ENCODE peak calls at places on chromosomes 7 and 10, in nine cellular contexts. G is endothelial cell, X is fibroblast of lung, Z is brain microvascular endothelial cell, U is neural progenitor cell, P is GM12865, D is astrocyte of the spinal cord, V is GM13977, J is mesothelial cell of epicardium. O is an unnamed sample.
A peak's percentile ranks its signal among the peaks of the same experiment; 100 is the strongest.

GRCh38 chr7:44066494-44067063 is 1.2 kb upstream of the PGAM2 start:
- DNase-seq in G (no peak), X (no peak), Z (no peak), U (no peak), P (no peak), D (no peak), V (no peak), J (no peak), O (no peak)

GRCh38 chr7:26035552-26035951 is 116.4 kb upstream of the NFE2L3 start:
- DNase-seq in G (no peak), X (no peak), Z (no peak), U (no peak), P (no peak), D (no peak), V (no peak), J (no peak), O (no peak)

GRCh38 chr10:77877461-77878344 is 48.9 kb downstream of the DLG5 start:
- DNase-seq in G (peak; percentile 70), X (peak; percentile 76), Z (peak; percentile 44), U (peak; percentile 80), P (peak; percentile 61), D (peak; percentile 76), V (peak; percentile 46), J (no peak), O (peak; percentile 22)

GRCh38 chr10:105017116-105017515 is 376.0 kb downstream of the SORCS3 start:
- DNase-seq in G (no peak), X (no peak), Z (no peak), U (no peak), P (no peak), D (peak; percentile 67), V (no peak), J (no peak), O (no peak)

GRCh38 chr10:103145046-103145445 is 48.0 kb downstream of the NT5C2 start:
- DNase-seq in G (no peak), X (peak; percentile 71), Z (peak; percentile 43), U (no peak), P (no peak), D (peak; percentile 60), V (no peak), J (no peak), O (no peak)

GRCh38 chr10:4059471-4060138 is 274.6 kb upstream of the KLF6 start:
- DNase-seq in G (no peak), X (no peak), Z (no peak), U (no peak), P (no peak), D (no peak), V (no peak), J (no peak), O (no peak)

GRCh38 chr10:79347226-79347893 is at the start of gene PPIF:
- DNase-seq in G (peak; percentile 98), X (peak; percentile 90), Z (peak; percentile 92), U (peak; percentile 96), P (peak; percentile 96), D (peak; percentile 93), V (peak; percentile 94), J (peak; percentile 96), O (peak; percentile 95)

GRCh38 chr10:107548301-107548700 is 383.8 kb upstream of the SORCS1 start:
- DNase-seq in G (no peak), X (no peak), Z (no peak), U (peak; percentile 25), P (no peak), D (no peak), V (no peak), J (no peak), O (no peak)

GRCh38 chr7:134457166-134457565 is 1.7 kb downstream of the AKR1B1 start:
- DNase-seq in G (no peak), X (peak; percentile 70), Z (no peak), U (no peak), P (no peak), D (no peak), V (no peak), J (no peak), O (no peak)

GRCh38 chr7:134460000-134460399 is 1.1 kb upstream of the AKR1B1 start:
- DNase-seq in G (no peak), X (peak; percentile 33), Z (no peak), U (no peak), P (no peak), D (no peak), V (no peak), J (no peak), O (no peak)

GRCh38 chr7:134461921-134462320 is 3.0 kb upstream of the AKR1B1 start:
- DNase-seq in G (no peak), X (no peak), Z (no peak), U (no peak), P (no peak), D (no peak), V (no peak), J (no peak), O (no peak)

GRCh38 chr7:134458341-134458805 is 527 bp downstream of the AKR1B1 start:
- DNase-seq in G (peak; percentile 68), X (peak; percentile 41), Z (no peak), U (peak; percentile 82), P (peak; percentile 72), D (peak; percentile 44), V (peak; percentile 75), J (peak; percentile 65), O (peak; percentile 60)

DNA sequence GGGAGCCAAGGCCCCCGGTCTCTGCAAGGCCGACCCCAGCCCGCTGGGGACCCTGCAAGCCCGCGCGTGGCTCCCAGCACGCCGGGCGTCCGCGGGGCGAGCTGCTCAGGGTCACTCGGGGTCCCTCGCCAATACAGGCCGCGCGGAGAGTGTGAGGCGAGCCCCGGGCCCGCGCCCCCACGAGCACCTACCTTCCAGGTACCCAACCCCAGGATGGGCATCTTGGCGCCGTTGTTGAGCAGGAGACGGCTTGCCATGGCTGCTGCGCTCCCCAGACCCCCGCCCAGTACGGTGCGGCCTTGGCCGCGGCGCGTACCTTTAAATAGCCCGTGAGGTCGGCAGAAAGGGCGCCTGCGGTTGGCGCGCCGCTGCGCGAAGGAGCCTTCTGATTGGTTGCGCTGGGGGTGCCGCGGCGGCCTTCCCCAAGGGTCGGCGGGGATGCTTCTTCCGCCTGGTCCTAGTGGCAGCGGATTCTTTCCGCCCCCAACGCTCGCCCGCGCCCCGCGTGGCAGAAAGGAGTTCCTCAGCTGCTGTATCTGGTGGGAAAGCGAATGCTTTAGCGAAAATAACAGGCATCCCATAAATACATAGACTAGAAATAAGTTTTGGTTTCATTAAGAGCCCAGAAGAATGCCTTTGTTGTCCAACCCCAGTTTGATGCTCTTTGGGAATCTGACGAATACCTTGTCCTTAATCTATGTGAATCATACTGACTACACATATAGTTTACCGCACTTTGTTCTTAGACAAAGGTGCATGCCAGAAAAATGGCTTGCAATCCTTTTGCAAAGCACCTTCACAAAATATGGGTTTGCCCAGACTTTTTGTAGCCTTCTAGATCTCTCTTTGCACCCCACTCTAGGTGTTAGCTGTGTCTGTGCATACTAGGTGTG is at the start of gene AKR1B1:
- DNase-seq in G (peak; percentile 92), X (peak; percentile 92), Z (peak; percentile 82), U (peak; percentile 95), P (peak; percentile 96), D (peak; percentile 91), V (peak; percentile 96), J (peak; percentile 86), O (peak; percentile 86)
- TF ChIP-seq CTCF in G (no peak), X (peak; percentile 68), Z (peak; percentile 74), U (peak; percentile 59), P (peak; percentile 70), D (peak; percentile 76), V (peak; percentile 69), J (no peak), O (peak; percentile 65)

GRCh38 chr7:158781217-158781975 is 47.9 kb downstream of the ESYT2 start:
- DNase-seq in G (no peak), X (no peak), Z (no peak), U (no peak), P (no peak), D (no peak), V (no peak), J (no peak), O (no peak)

GRCh38 chr7:158781976-158782637 is 47.2 kb downstream of the ESYT2 start:
- DNase-seq in G (no peak), X (no peak), Z (no peak), U (no peak), P (no peak), D (no peak), V (no peak), J (no peak), O (no peak)

GRCh38 chr7:158783595-158783994 is 45.7 kb downstream of the ESYT2 start:
- DNase-seq in G (no peak), X (no peak), Z (no peak), U (no peak), P (no peak), D (no peak), V (no peak), J (no peak), O (no peak)

GRCh38 chr7:158784270-158784669 is 45.0 kb downstream of the ESYT2 start:
- DNase-seq in G (no peak), X (no peak), Z (no peak), U (no peak), P (no peak), D (peak; percentile 11), V (no peak), J (no peak), O (no peak)

DNA sequence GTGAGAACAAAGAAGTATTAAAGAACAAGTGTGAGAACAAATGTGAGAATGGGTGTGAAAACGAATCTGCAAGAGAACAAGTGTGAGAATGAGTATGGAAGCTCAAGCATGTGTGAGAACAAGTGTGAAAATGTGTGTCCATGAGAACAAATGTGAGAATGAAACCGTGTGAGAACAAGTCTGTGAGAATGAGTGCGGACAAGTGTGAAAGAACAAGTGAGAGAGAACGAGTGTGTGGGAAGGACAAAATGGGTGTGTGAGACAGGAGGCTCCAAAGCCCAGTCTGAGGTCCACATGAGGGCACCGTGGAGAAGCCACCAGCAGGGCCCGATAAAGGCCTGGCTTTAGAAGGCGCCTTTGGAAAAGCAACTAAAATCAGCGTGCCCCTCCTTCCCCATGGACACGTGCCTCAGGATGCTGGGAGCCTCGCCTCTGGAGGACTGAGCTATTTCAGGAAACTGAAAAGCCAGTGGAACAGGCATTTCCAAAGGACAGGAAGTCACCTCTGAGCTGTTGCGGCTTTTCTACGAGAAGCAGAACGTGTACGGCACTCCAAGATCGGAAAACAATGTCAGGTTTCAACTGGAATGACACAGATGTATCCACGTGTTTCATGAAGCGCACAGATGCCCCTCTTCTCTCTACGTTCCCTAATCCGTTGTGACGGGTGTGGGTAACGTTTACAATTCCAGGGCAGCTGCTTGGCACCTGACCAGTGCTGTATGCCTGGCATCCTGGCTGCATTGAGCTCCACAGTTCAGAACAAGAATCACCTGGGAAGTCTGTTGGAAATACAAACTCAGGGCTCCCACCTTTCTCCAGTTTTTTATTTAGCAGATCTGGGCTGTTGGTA is 46.4 kb downstream of the ESYT2 start:
- DNase-seq in G (peak; percentile 43), X (peak; percentile 58), Z (peak; percentile 69), U (peak; percentile 9), P (no peak), D (peak; percentile 50), V (no peak), J (no peak), O (no peak)
- TF ChIP-seq CTCF in G (no peak), X (peak; percentile 41), Z (peak; percentile 66), U (no peak), P (no peak), D (peak; percentile 49), V (peak; percentile 23), J (no peak), O (no peak)

GRCh38 chr7:71131753-71132520 is at the start of gene GALNT17:
- DNase-seq in G (no peak), X (no peak), Z (no peak), U (peak; percentile 63), P (no peak), D (peak; percentile 1), V (no peak), J (peak; percentile 51), O (peak; percentile 46)
- TF ChIP-seq CTCF in G (no peak), X (no peak), Z (no peak), U (no peak), P (no peak), D (no peak), V (no peak), J (no peak), O (peak; percentile 4)

GRCh38 chr7:23531794-23532489 is at the start of gene TRA2A:
- DNase-seq in G (peak; percentile 96), X (peak; percentile 96), Z (peak; percentile 94), U (peak; percentile 97), P (peak; percentile 97), D (peak; percentile 95), V (peak; percentile 92), J (peak; percentile 98), O (peak; percentile 95)

GRCh38 chr7:23529262-23529859 is 2.4 kb downstream of the TRA2A start:
- DNase-seq in G (no peak), X (no peak), Z (no peak), U (no peak), P (no peak), D (no peak), V (no peak), J (no peak), O (no peak)

GRCh38 chr7:23533160-23533559 is 1.4 kb upstream of the TRA2A start:
- DNase-seq in G (no peak), X (no peak), Z (no peak), U (no peak), P (no peak), D (no peak), V (no peak), J (no peak), O (no peak)

GRCh38 chr7:23530355-23530754 is 1.4 kb downstream of the TRA2A start:
- DNase-seq in G (no peak), X (peak; percentile 38), Z (peak; percentile 22), U (peak; percentile 51), P (peak; percentile 73), D (peak; percentile 30), V (peak; percentile 64), J (no peak), O (no peak)

DNA sequence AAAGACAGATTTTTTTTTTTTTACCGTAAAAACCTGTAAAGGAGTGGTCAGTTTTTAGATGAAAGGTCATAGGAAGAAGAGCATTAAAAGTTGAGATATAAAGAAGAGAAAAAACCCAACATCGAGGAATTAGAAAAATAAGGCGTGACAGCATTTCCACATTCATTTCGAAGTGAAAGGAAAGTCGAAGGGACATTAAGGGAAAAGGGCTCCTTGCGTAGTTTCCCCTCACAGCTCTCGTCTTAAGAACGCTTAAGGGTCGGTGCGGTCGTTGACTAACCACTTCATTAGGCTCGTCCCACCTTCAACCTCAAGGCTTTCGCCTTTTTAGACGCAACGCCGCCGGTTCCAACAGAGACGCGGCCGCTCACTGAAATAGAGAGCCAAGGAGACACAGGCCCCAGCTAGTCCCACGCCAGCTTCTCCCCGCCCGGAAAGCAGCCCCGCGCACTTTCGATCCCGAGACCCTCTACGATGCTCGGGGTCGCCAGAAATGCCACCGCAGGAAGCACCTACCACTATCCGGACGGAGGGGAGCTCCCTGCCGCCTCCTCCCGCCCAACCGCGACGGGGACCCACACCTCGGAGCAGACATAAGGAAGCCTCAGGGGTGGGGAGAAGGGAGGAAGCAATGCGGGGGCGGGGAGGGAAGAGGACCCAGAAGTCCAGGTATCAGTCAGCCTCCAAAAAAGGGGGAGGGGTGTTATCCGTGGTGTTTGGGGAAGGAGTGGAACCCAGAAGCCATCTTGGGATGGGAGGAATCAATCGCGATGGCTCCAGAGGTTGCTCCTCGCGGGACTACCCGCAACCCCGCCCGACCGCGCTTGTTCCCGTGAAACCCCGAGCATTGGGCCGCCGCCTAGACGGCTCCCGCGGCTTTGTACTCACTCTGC is 634 bp downstream of the TRA2A start:
- DNase-seq in G (peak; percentile 55), X (peak; percentile 73), Z (peak; percentile 56), U (peak; percentile 72), P (peak; percentile 77), D (peak; percentile 68), V (peak; percentile 48), J (peak; percentile 56), O (peak; percentile 32)
- TF ChIP-seq CTCF in G (no peak), X (no peak), Z (no peak), U (no peak), P (no peak), D (no peak), V (no peak), J (no peak), O (no peak)